ENCODE peak calls at places on chromosome 14, in four cellular contexts. One of them, this sample, is unnamed.

GRCh38 chr14:56219666-56220413 is 101.6 kb downstream of the PELI2 start:
- DNase-seq in NCI-H2171 treated with DMSO at 0.1 percent for 48 hours: no peak
- DNase-seq in ELR: no peak
- DNase-seq in stimulated activated CD4-positive, alpha-beta T cell treated with anti-CD3 and anti-CD28 coated beads, Interleukin-15, amount 100 ng/mL, for 24 hours: no peak
- DNase-seq in this sample: no peak

GRCh38 chr14:101604228-101604934 is 43.1 kb downstream of the DIO3 start:
- DNase-seq in NCI-H2171 treated with DMSO at 0.1 percent for 48 hours: no peak
- DNase-seq in ELR: no peak
- DNase-seq in stimulated activated CD4-positive, alpha-beta T cell treated with anti-CD3 and anti-CD28 coated beads, Interleukin-15, amount 100 ng/mL, for 24 hours: no peak
- DNase-seq in this sample: no peak

GRCh38 chr14:22333408-22334274 is 255.4 kb downstream of the DAD1 start:
- DNase-seq in NCI-H2171 treated with DMSO at 0.1 percent for 48 hours: no peak
- DNase-seq in ELR: peak; percentile 78
- DNase-seq in stimulated activated CD4-positive, alpha-beta T cell treated with anti-CD3 and anti-CD28 coated beads, Interleukin-15, amount 100 ng/mL, for 24 hours: no peak
- DNase-seq in this sample: no peak

GRCh38 chr14:75170797-75171196 is 5.6 kb downstream of the TMED10 start:
- DNase-seq in NCI-H2171 treated with DMSO at 0.1 percent for 48 hours: no peak
- DNase-seq in ELR: no peak
- DNase-seq in stimulated activated CD4-positive, alpha-beta T cell treated with anti-CD3 and anti-CD28 coated beads, Interleukin-15, amount 100 ng/mL, for 24 hours: no peak
- DNase-seq in this sample: no peak

GRCh38 chr14:83558946-83559345 is 1971.0 kb upstream of the FLRT2 start:
- DNase-seq in NCI-H2171 treated with DMSO at 0.1 percent for 48 hours: no peak
- DNase-seq in ELR: no peak
- DNase-seq in stimulated activated CD4-positive, alpha-beta T cell treated with anti-CD3 and anti-CD28 coated beads, Interleukin-15, amount 100 ng/mL, for 24 hours: no peak
- DNase-seq in this sample: no peak

GRCh38 chr14:50601405-50601804 is 41.5 kb downstream of the ATL1 start:
- DNase-seq in NCI-H2171 treated with DMSO at 0.1 percent for 48 hours: no peak
- DNase-seq in ELR: peak; percentile 71
- DNase-seq in stimulated activated CD4-positive, alpha-beta T cell treated with anti-CD3 and anti-CD28 coated beads, Interleukin-15, amount 100 ng/mL, for 24 hours: no peak
- DNase-seq in this sample: no peak

GRCh38 chr14:29755311-29756052 is 172.2 kb downstream of the PRKD1 start:
- DNase-seq in NCI-H2171 treated with DMSO at 0.1 percent for 48 hours: no peak
- DNase-seq in ELR: no peak
- DNase-seq in stimulated activated CD4-positive, alpha-beta T cell treated with anti-CD3 and anti-CD28 coated beads, Interleukin-15, amount 100 ng/mL, for 24 hours: no peak
- DNase-seq in this sample: no peak

GRCh38 chr14:46651526-46652144 is at the start of gene RPL10L:
- DNase-seq in NCI-H2171 treated with DMSO at 0.1 percent for 48 hours: no peak
- DNase-seq in ELR: no peak
- DNase-seq in stimulated activated CD4-positive, alpha-beta T cell treated with anti-CD3 and anti-CD28 coated beads, Interleukin-15, amount 100 ng/mL, for 24 hours: peak; percentile 3
- DNase-seq in this sample: no peak

GRCh38 chr14:67962215-67962644 is 142.7 kb downstream of the RAD51B start:
- DNase-seq in NCI-H2171 treated with DMSO at 0.1 percent for 48 hours: no peak
- DNase-seq in ELR: no peak
- DNase-seq in stimulated activated CD4-positive, alpha-beta T cell treated with anti-CD3 and anti-CD28 coated beads, Interleukin-15, amount 100 ng/mL, for 24 hours: no peak
- DNase-seq in this sample: no peak

GRCh38 chr14:32679927-32680612 is 258.6 kb upstream of the NPAS3 start:
- DNase-seq in NCI-H2171 treated with DMSO at 0.1 percent for 48 hours: no peak
- DNase-seq in ELR: no peak
- DNase-seq in stimulated activated CD4-positive, alpha-beta T cell treated with anti-CD3 and anti-CD28 coated beads, Interleukin-15, amount 100 ng/mL, for 24 hours: no peak
- DNase-seq in this sample: no peak

GRCh38 chr14:104536942-104537612 is 42.5 kb upstream of the C14orf180 start:
- DNase-seq in NCI-H2171 treated with DMSO at 0.1 percent for 48 hours: no peak
- DNase-seq in ELR: peak; percentile 52
- DNase-seq in stimulated activated CD4-positive, alpha-beta T cell treated with anti-CD3 and anti-CD28 coated beads, Interleukin-15, amount 100 ng/mL, for 24 hours: no peak
- DNase-seq in this sample: no peak

GRCh38 chr14:54475187-54475881 is 13.4 kb downstream of the GMFB start:
- DNase-seq in NCI-H2171 treated with DMSO at 0.1 percent for 48 hours: no peak
- DNase-seq in ELR: no peak
- DNase-seq in stimulated activated CD4-positive, alpha-beta T cell treated with anti-CD3 and anti-CD28 coated beads, Interleukin-15, amount 100 ng/mL, for 24 hours: no peak
- DNase-seq in this sample: no peak

GRCh38 chr14:73173092-73173735 is 36.9 kb downstream of the PSEN1 start:
- DNase-seq in NCI-H2171 treated with DMSO at 0.1 percent for 48 hours: peak; percentile 76
- DNase-seq in ELR: peak; percentile 72
- DNase-seq in stimulated activated CD4-positive, alpha-beta T cell treated with anti-CD3 and anti-CD28 coated beads, Interleukin-15, amount 100 ng/mL, for 24 hours: peak; percentile 5
- DNase-seq in this sample: no peak

GRCh38 chr14:91839754-91840153 is 27.6 kb downstream of the TC2N start:
- DNase-seq in NCI-H2171 treated with DMSO at 0.1 percent for 48 hours: no peak
- DNase-seq in ELR: no peak
- DNase-seq in stimulated activated CD4-positive, alpha-beta T cell treated with anti-CD3 and anti-CD28 coated beads, Interleukin-15, amount 100 ng/mL, for 24 hours: no peak
- DNase-seq in this sample: no peak

GRCh38 chr14:69726761-69727511 is 40.0 kb upstream of the SRSF5 start:
- DNase-seq in NCI-H2171 treated with DMSO at 0.1 percent for 48 hours: peak; percentile 59
- DNase-seq in ELR: peak; percentile 70
- DNase-seq in stimulated activated CD4-positive, alpha-beta T cell treated with anti-CD3 and anti-CD28 coated beads, Interleukin-15, amount 100 ng/mL, for 24 hours: peak; percentile 88
- DNase-seq in this sample: peak; percentile 78

GRCh38 chr14:101717663-101718490 is 43.6 kb upstream of the PPP2R5C start:
- DNase-seq in NCI-H2171 treated with DMSO at 0.1 percent for 48 hours: no peak
- DNase-seq in ELR: no peak
- DNase-seq in stimulated activated CD4-positive, alpha-beta T cell treated with anti-CD3 and anti-CD28 coated beads, Interleukin-15, amount 100 ng/mL, for 24 hours: no peak
- DNase-seq in this sample: no peak

GRCh38 chr14:105248368-105249174 is at the start of gene BTBD6:
- DNase-seq in NCI-H2171 treated with DMSO at 0.1 percent for 48 hours: peak; percentile 82
- DNase-seq in ELR: peak; percentile 92
- DNase-seq in stimulated activated CD4-positive, alpha-beta T cell treated with anti-CD3 and anti-CD28 coated beads, Interleukin-15, amount 100 ng/mL, for 24 hours: peak; percentile 92
- DNase-seq in this sample: peak; percentile 84

GRCh38 chr14:59900536-59900935 is 19.4 kb upstream of the LRRC9 start:
- DNase-seq in NCI-H2171 treated with DMSO at 0.1 percent for 48 hours: no peak
- DNase-seq in ELR: no peak
- DNase-seq in stimulated activated CD4-positive, alpha-beta T cell treated with anti-CD3 and anti-CD28 coated beads, Interleukin-15, amount 100 ng/mL, for 24 hours: no peak
- DNase-seq in this sample: no peak

GRCh38 chr14:100428727-100429126 is 105.6 kb downstream of the SLC25A47 start:
- DNase-seq in NCI-H2171 treated with DMSO at 0.1 percent for 48 hours: no peak
- DNase-seq in ELR: peak; percentile 72
- DNase-seq in stimulated activated CD4-positive, alpha-beta T cell treated with anti-CD3 and anti-CD28 coated beads, Interleukin-15, amount 100 ng/mL, for 24 hours: no peak
- DNase-seq in this sample: no peak

GRCh38 chr14:56374421-56374820 is 205.2 kb upstream of the TMEM260 start:
- DNase-seq in NCI-H2171 treated with DMSO at 0.1 percent for 48 hours: no peak
- DNase-seq in ELR: no peak
- DNase-seq in stimulated activated CD4-positive, alpha-beta T cell treated with anti-CD3 and anti-CD28 coated beads, Interleukin-15, amount 100 ng/mL, for 24 hours: no peak
- DNase-seq in this sample: no peak

GRCh38 chr14:77458249-77458950 is 507 bp downstream of the AHSA1 start:
- DNase-seq in NCI-H2171 treated with DMSO at 0.1 percent for 48 hours: peak; percentile 59
- DNase-seq in ELR: peak; percentile 68
- DNase-seq in stimulated activated CD4-positive, alpha-beta T cell treated with anti-CD3 and anti-CD28 coated beads, Interleukin-15, amount 100 ng/mL, for 24 hours: peak; percentile 58
- DNase-seq in this sample: no peak

GRCh38 chr14:37143500-37143874 is 28.9 kb downstream of the SLC25A21 start:
- DNase-seq in NCI-H2171 treated with DMSO at 0.1 percent for 48 hours: no peak
- DNase-seq in ELR: no peak
- DNase-seq in stimulated activated CD4-positive, alpha-beta T cell treated with anti-CD3 and anti-CD28 coated beads, Interleukin-15, amount 100 ng/mL, for 24 hours: no peak
- DNase-seq in this sample: no peak

GRCh38 chr14:101888182-101888581 is 76.2 kb upstream of the DYNC1H1 start:
- DNase-seq in NCI-H2171 treated with DMSO at 0.1 percent for 48 hours: no peak
- DNase-seq in ELR: no peak
- DNase-seq in stimulated activated CD4-positive, alpha-beta T cell treated with anti-CD3 and anti-CD28 coated beads, Interleukin-15, amount 100 ng/mL, for 24 hours: no peak
- DNase-seq in this sample: no peak

GRCh38 chr14:90534091-90534837 is 137.4 kb downstream of the CALM1 start:
- DNase-seq in NCI-H2171 treated with DMSO at 0.1 percent for 48 hours: no peak
- DNase-seq in ELR: peak; percentile 68
- DNase-seq in stimulated activated CD4-positive, alpha-beta T cell treated with anti-CD3 and anti-CD28 coated beads, Interleukin-15, amount 100 ng/mL, for 24 hours: no peak
- DNase-seq in this sample: no peak

GRCh38 chr14:76051717-76052459 is 66.3 kb downstream of the IFT43 start:
- DNase-seq in NCI-H2171 treated with DMSO at 0.1 percent for 48 hours: no peak
- DNase-seq in ELR: no peak
- DNase-seq in stimulated activated CD4-positive, alpha-beta T cell treated with anti-CD3 and anti-CD28 coated beads, Interleukin-15, amount 100 ng/mL, for 24 hours: no peak
- DNase-seq in this sample: no peak

GRCh38 chr14:94142247-94142646 is 12.8 kb upstream of the IFI27L2 start:
- DNase-seq in NCI-H2171 treated with DMSO at 0.1 percent for 48 hours: no peak
- DNase-seq in ELR: no peak
- DNase-seq in stimulated activated CD4-positive, alpha-beta T cell treated with anti-CD3 and anti-CD28 coated beads, Interleukin-15, amount 100 ng/mL, for 24 hours: no peak
- DNase-seq in this sample: no peak

GRCh38 chr14:102182190-102182589 is 42.5 kb downstream of the WDR20 start:
- DNase-seq in NCI-H2171 treated with DMSO at 0.1 percent for 48 hours: peak; percentile 25
- DNase-seq in ELR: peak; percentile 91
- DNase-seq in stimulated activated CD4-positive, alpha-beta T cell treated with anti-CD3 and anti-CD28 coated beads, Interleukin-15, amount 100 ng/mL, for 24 hours: no peak
- DNase-seq in this sample: no peak

GRCh38 chr14:21268612-21269251 is 510 bp downstream of the HNRNPC start:
- DNase-seq in NCI-H2171 treated with DMSO at 0.1 percent for 48 hours: peak; percentile 77
- DNase-seq in ELR: peak; percentile 72
- DNase-seq in stimulated activated CD4-positive, alpha-beta T cell treated with anti-CD3 and anti-CD28 coated beads, Interleukin-15, amount 100 ng/mL, for 24 hours: peak; percentile 49
- DNase-seq in this sample: no peak

GRCh38 chr14:49526101-49526500 is 60.1 kb downstream of the RPS29 start:
- DNase-seq in NCI-H2171 treated with DMSO at 0.1 percent for 48 hours: no peak
- DNase-seq in ELR: no peak
- DNase-seq in stimulated activated CD4-positive, alpha-beta T cell treated with anti-CD3 and anti-CD28 coated beads, Interleukin-15, amount 100 ng/mL, for 24 hours: no peak
- DNase-seq in this sample: no peak

GRCh38 chr14:68131907-68132306 is 312.3 kb downstream of the RAD51B start:
- DNase-seq in NCI-H2171 treated with DMSO at 0.1 percent for 48 hours: no peak
- DNase-seq in ELR: no peak
- DNase-seq in stimulated activated CD4-positive, alpha-beta T cell treated with anti-CD3 and anti-CD28 coated beads, Interleukin-15, amount 100 ng/mL, for 24 hours: no peak
- DNase-seq in this sample: no peak

GRCh38 chr14:24409956-24410355 is 11.2 kb downstream of the NYNRIN start:
- DNase-seq in NCI-H2171 treated with DMSO at 0.1 percent for 48 hours: no peak
- DNase-seq in ELR: no peak
- DNase-seq in stimulated activated CD4-positive, alpha-beta T cell treated with anti-CD3 and anti-CD28 coated beads, Interleukin-15, amount 100 ng/mL, for 24 hours: no peak
- DNase-seq in this sample: no peak

GRCh38 chr14:69335421-69335820 is 62.7 kb downstream of the ERH start:
- DNase-seq in NCI-H2171 treated with DMSO at 0.1 percent for 48 hours: no peak
- DNase-seq in ELR: peak; percentile 31
- DNase-seq in stimulated activated CD4-positive, alpha-beta T cell treated with anti-CD3 and anti-CD28 coated beads, Interleukin-15, amount 100 ng/mL, for 24 hours: no peak
- DNase-seq in this sample: no peak

GRCh38 chr14:57725399-57726077 is 140.4 kb downstream of the SLC35F4 start:
- DNase-seq in NCI-H2171 treated with DMSO at 0.1 percent for 48 hours: no peak
- DNase-seq in ELR: peak; percentile 78
- DNase-seq in stimulated activated CD4-positive, alpha-beta T cell treated with anti-CD3 and anti-CD28 coated beads, Interleukin-15, amount 100 ng/mL, for 24 hours: no peak
- DNase-seq in this sample: no peak

This sample was measured in effector CD4-positive, alpha-beta T cell.